ENCODE peak calls at places on chromosomes 16 and 17, in nine cellular contexts. R, Y, D, V, P, U, L, H and N are unnamed samples.

GRCh38 chr16:87160752-87161337 is 156.3 kb downstream of the C16orf95 start:
- DNase-seq in P (no peak), V (no peak), D (no peak), U (no peak), Y (no peak), H (no peak), R (no peak), L (no peak), N (no peak)

GRCh38 chr16:49701867-49702494 is 153.9 kb downstream of the ZNF423 start:
- DNase-seq in L (no peak), H (no peak), R (no peak), P (peak), D (peak), V (no peak), U (peak), Y (no peak), N (no peak)

GRCh38 chr17:2050246-2050866 is 4.5 kb upstream of the HIC1 start:
- DNase-seq in Y (peak), L (no peak), U (peak), D (peak), P (peak), R (peak), H (peak), V (no peak), N (no peak)

GRCh38 chr17:13024033-13024432 is 6.2 kb upstream of the ELAC2 start:
- DNase-seq in L (no peak), V (no peak), Y (no peak), R (no peak), P (no peak), D (no peak), U (no peak), H (no peak), N (no peak)

GRCh38 chr16:53372942-53373871 is 61.1 kb upstream of the RBL2 start:
- DNase-seq in P (no peak), Y (no peak), R (peak), U (no peak), L (peak), V (no peak), H (peak), D (peak), N (no peak)

GRCh38 chr17:82633343-82633742 is 14.9 kb downstream of the WDR45B start:
- DNase-seq in U (no peak), P (no peak), H (no peak), R (no peak), D (no peak), Y (no peak), L (no peak), V (no peak), N (no peak)

GRCh38 chr17:64073771-64074703 is 53.6 kb upstream of the ICAM2 start:
- DNase-seq in U (no peak), P (no peak), V (no peak), H (no peak), Y (no peak), R (no peak), D (no peak), L (no peak), N (no peak)

GRCh38 chr17:82230627-82231311 is 1.9 kb downstream of the SLC16A3 start:
- DNase-seq in P (peak), U (peak), V (no peak), R (peak), D (peak), L (no peak), H (peak), Y (peak), N (no peak)

GRCh38 chr16:5615868-5616642 is 518.5 kb upstream of the EEF2KMT start:
- DNase-seq in U (peak), L (no peak), V (no peak), R (no peak), Y (no peak), H (peak), P (peak), D (peak), N (no peak)

GRCh38 chr16:19366384-19366783 is 51.3 kb upstream of the TMC5 start:
- DNase-seq in D (no peak), P (no peak), L (no peak), V (no peak), R (no peak), Y (no peak), U (no peak), H (no peak), N (no peak)

GRCh38 chr17:7005716-7006115 is 6.7 kb upstream of the RNASEK start:
- DNase-seq in P (no peak), L (no peak), V (no peak), D (no peak), H (no peak), Y (no peak), R (no peak), U (no peak), N (no peak)

GRCh38 chr16:58465817-58466216 is 34.1 kb upstream of the NDRG4 start:
- DNase-seq in P (no peak), U (no peak), Y (no peak), L (no peak), H (no peak), D (no peak), R (no peak), V (no peak), N (no peak)

GRCh38 chr16:19288872-19289799 is 3.6 kb downstream of the CLEC19A start:
- DNase-seq in R (no peak), D (no peak), Y (no peak), V (no peak), L (no peak), P (no peak), U (no peak), H (no peak), N (no peak)

GRCh38 chr16:1941924-1942809 is 832 bp downstream of the MSRB1 start:
- DNase-seq in V (no peak), H (no peak), L (no peak), R (no peak), P (no peak), D (peak), U (peak), Y (no peak), N (no peak)

GRCh38 chr17:73291260-73291801 is 20.5 kb downstream of the CDC42EP4 start:
- DNase-seq in R (no peak), Y (peak), U (peak), D (peak), L (no peak), V (no peak), P (peak), H (no peak), N (peak)

GRCh38 chr17:72432143-72432604 is 311.4 kb downstream of the SOX9 start:
- DNase-seq in V (no peak), L (no peak), D (peak), Y (no peak), H (no peak), R (no peak), P (no peak), U (no peak), N (no peak)

GRCh38 chr16:764848-765487 is 4.4 kb downstream of the MSLN start:
- DNase-seq in L (no peak), R (no peak), Y (no peak), P (no peak), V (no peak), H (no peak), D (no peak), U (no peak), N (no peak)

GRCh38 chr17:80003969-80004368 is 31.7 kb downstream of the TBC1D16 start:
- DNase-seq in D (no peak), Y (no peak), U (no peak), P (no peak), R (no peak), L (no peak), H (no peak), V (no peak), N (no peak)

GRCh38 chr17:78357177-78357586 is 2.7 kb downstream of the SOCS3 start:
- DNase-seq in V (no peak), Y (peak), R (no peak), H (no peak), D (peak), U (peak), L (no peak), P (peak), N (no peak)

GRCh38 chr16:74699666-74700065 is 996 bp downstream of the MLKL start:
- DNase-seq in L (no peak), Y (no peak), R (no peak), U (no peak), H (no peak), P (no peak), D (no peak), V (no peak), N (no peak)

GRCh38 chr16:56477096-56477878 is 25.9 kb downstream of the OGFOD1 start:
- DNase-seq in R (no peak), H (no peak), U (peak), L (no peak), D (no peak), V (peak), P (no peak), Y (peak), N (peak)

GRCh38 chr17:17926840-17927449 is 45.3 kb downstream of the TOM1L2 start:
- DNase-seq in P (no peak), R (no peak), D (no peak), V (no peak), L (no peak), H (no peak), Y (no peak), U (no peak), N (no peak)

GRCh38 chr16:86800914-86801313 is 222.6 kb downstream of the FOXL1 start:
- DNase-seq in H (no peak), Y (no peak), V (no peak), U (no peak), P (no peak), L (no peak), R (no peak), D (no peak), N (no peak)

GRCh38 chr16:84950906-84951305 is 60.4 kb downstream of the ZDHHC7 start:
- DNase-seq in D (no peak), L (no peak), P (no peak), V (no peak), R (no peak), U (no peak), H (peak), Y (no peak), N (no peak)

GRCh38 chr17:39194089-39194984 is 3.1 kb downstream of the CACNB1 start:
- DNase-seq in R (no peak), V (no peak), D (no peak), P (peak), U (peak), Y (peak), L (no peak), H (no peak), N (peak)

GRCh38 chr17:49822829-49823228 is 25.0 kb downstream of the TAC4 start:
- DNase-seq in Y (peak), L (no peak), V (no peak), R (no peak), H (no peak), P (peak), D (no peak), U (peak), N (peak)

GRCh38 chr16:70396209-70396904 is 42.5 kb downstream of the ST3GAL2 start:
- DNase-seq in P (no peak), L (no peak), D (no peak), V (no peak), Y (peak), U (no peak), H (no peak), R (no peak), N (peak)

GRCh38 chr16:24646646-24646995 is 82.8 kb upstream of the TNRC6A start:
- DNase-seq in H (no peak), V (no peak), R (no peak), P (no peak), Y (no peak), D (no peak), U (no peak), L (no peak), N (no peak)

GRCh38 chr17:78883533-78884131 is 19.4 kb downstream of the CEP295NL start:
- DNase-seq in U (peak), R (peak), P (peak), D (peak), H (no peak), L (no peak), V (peak), Y (peak), N (peak)

GRCh38 chr17:72634621-72635020 is 457.9 kb downstream of the SLC39A11 start:
- DNase-seq in D (peak), H (no peak), U (no peak), R (no peak), L (no peak), P (no peak), Y (no peak), V (no peak), N (no peak)

GRCh38 chr17:74953129-74953687 is 17.5 kb downstream of the OTOP3 start:
- DNase-seq in R (no peak), D (peak), U (no peak), L (no peak), V (no peak), H (no peak), Y (no peak), P (no peak), N (no peak)

GRCh38 chr17:81099888-81100287 is 64.9 kb downstream of the BAIAP2 start:
- DNase-seq in P (no peak), R (no peak), H (no peak), V (no peak), U (no peak), D (no peak), L (no peak), Y (no peak), N (no peak)

GRCh38 chr17:27485711-27486495 is 29.7 kb downstream of the KSR1 start:
- DNase-seq in V (no peak), R (no peak), U (no peak), Y (no peak), H (no peak), L (no peak), P (no peak), D (no peak), N (no peak)

GRCh38 chr16:3363793-3364192 is 8.1 kb downstream of the OR2C1 start:
- DNase-seq in H (no peak), U (no peak), Y (no peak), R (no peak), L (no peak), P (no peak), D (no peak), V (no peak), N (no peak)

GRCh38 chr16:57742543-57742942 is 7.0 kb downstream of the KATNB1 start:
- DNase-seq in L (no peak), H (no peak), D (no peak), V (no peak), Y (no peak), R (no peak), U (no peak), P (no peak), N (no peak)

GRCh38 chr16:22012241-22012640 is 4.3 kb downstream of the MOSMO start:
- DNase-seq in P (no peak), L (no peak), Y (no peak), D (no peak), H (no peak), V (no peak), U (no peak), R (no peak), N (no peak)

GRCh38 chr17:20172378-20172775 is 163.2 kb downstream of the SPECC1 start:
- DNase-seq in L (no peak), H (no peak), D (no peak), Y (no peak), V (no peak), P (no peak), U (no peak), R (no peak), N (no peak)